ENCODE peak calls at places on chromosomes 6 and 20, in nine cellular contexts. One of them, this sample, is unnamed.

GRCh38 chr6:154488802-154489437 is 21.6 kb downstream of the CNKSR3 start:
- DNase-seq in D341Med: no peak
- DNase-seq in T-helper 17 cell: no peak
- DNase-seq in KG1: no peak
- DNase-seq in adrenal gland: no peak
- DNase-seq in EL: peak
- DNase-seq in activated T-cell treated with anti-CD3 and anti-CD28 coated beads for 1 hour: no peak
- DNase-seq in Right ventricle myocardium inferior: no peak
- DNase-seq in astrocyte of the hippocampus: peak
- DNase-seq in this sample: no peak

GRCh38 chr6:151806757-151807512 is 547 bp upstream of the ESR1 start:
- DNase-seq in D341Med: no peak
- DNase-seq in astrocyte of the hippocampus: peak
- DNase-seq in EL: no peak
- DNase-seq in Right ventricle myocardium inferior: no peak
- DNase-seq in activated T-cell treated with anti-CD3 and anti-CD28 coated beads for 1 hour: no peak
- DNase-seq in adrenal gland: no peak
- DNase-seq in T-helper 17 cell: no peak
- DNase-seq in KG1: no peak
- DNase-seq in this sample: no peak

GRCh38 chr6:116847234-116847633 is 18.4 kb upstream of the GPRC6A start:
- DNase-seq in Right ventricle myocardium inferior: no peak
- DNase-seq in EL: peak
- DNase-seq in D341Med: peak
- DNase-seq in T-helper 17 cell: no peak
- DNase-seq in activated T-cell treated with anti-CD3 and anti-CD28 coated beads for 1 hour: no peak
- DNase-seq in astrocyte of the hippocampus: peak
- DNase-seq in adrenal gland: no peak
- DNase-seq in KG1: no peak
- DNase-seq in this sample: peak

GRCh38 chr6:37521674-37522073 is 22.0 kb upstream of the CCDC167 start:
- DNase-seq in T-helper 17 cell: no peak
- DNase-seq in KG1: no peak
- DNase-seq in astrocyte of the hippocampus: no peak
- DNase-seq in Right ventricle myocardium inferior: no peak
- DNase-seq in EL: no peak
- DNase-seq in adrenal gland: no peak
- DNase-seq in activated T-cell treated with anti-CD3 and anti-CD28 coated beads for 1 hour: no peak
- DNase-seq in D341Med: no peak
- DNase-seq in this sample: no peak

GRCh38 chr6:72522735-72523141 is 99.1 kb upstream of the KCNQ5 start:
- DNase-seq in D341Med: peak
- DNase-seq in activated T-cell treated with anti-CD3 and anti-CD28 coated beads for 1 hour: no peak
- DNase-seq in T-helper 17 cell: no peak
- DNase-seq in astrocyte of the hippocampus: no peak
- DNase-seq in Right ventricle myocardium inferior: no peak
- DNase-seq in EL: no peak
- DNase-seq in KG1: no peak
- DNase-seq in adrenal gland: no peak
- DNase-seq in this sample: peak

GRCh38 chr6:34248198-34248726 is 544 bp downstream of the SMIM29 start:
- DNase-seq in KG1: no peak
- DNase-seq in astrocyte of the hippocampus: peak
- DNase-seq in EL: peak
- DNase-seq in T-helper 17 cell: peak
- DNase-seq in adrenal gland: peak
- DNase-seq in Right ventricle myocardium inferior: peak
- DNase-seq in D341Med: peak
- DNase-seq in activated T-cell treated with anti-CD3 and anti-CD28 coated beads for 1 hour: no peak
- DNase-seq in this sample: peak

GRCh38 chr6:15062311-15063252 is 183.3 kb upstream of the JARID2 start:
- DNase-seq in EL: peak
- DNase-seq in KG1: no peak
- DNase-seq in T-helper 17 cell: no peak
- DNase-seq in Right ventricle myocardium inferior: no peak
- DNase-seq in activated T-cell treated with anti-CD3 and anti-CD28 coated beads for 1 hour: no peak
- DNase-seq in astrocyte of the hippocampus: peak
- DNase-seq in D341Med: peak
- DNase-seq in adrenal gland: no peak
- DNase-seq in this sample: no peak

GRCh38 chr6:35019831-35020230 is 121.3 kb downstream of the TCP11 start:
- DNase-seq in EL: no peak
- DNase-seq in adrenal gland: no peak
- DNase-seq in activated T-cell treated with anti-CD3 and anti-CD28 coated beads for 1 hour: no peak
- DNase-seq in D341Med: no peak
- DNase-seq in Right ventricle myocardium inferior: no peak
- DNase-seq in KG1: no peak
- DNase-seq in astrocyte of the hippocampus: no peak
- DNase-seq in T-helper 17 cell: no peak
- DNase-seq in this sample: no peak

GRCh38 chr6:10174761-10175160 is 240.1 kb downstream of the TFAP2A start:
- DNase-seq in astrocyte of the hippocampus: no peak
- DNase-seq in activated T-cell treated with anti-CD3 and anti-CD28 coated beads for 1 hour: no peak
- DNase-seq in KG1: no peak
- DNase-seq in EL: no peak
- DNase-seq in D341Med: no peak
- DNase-seq in Right ventricle myocardium inferior: no peak
- DNase-seq in T-helper 17 cell: no peak
- DNase-seq in adrenal gland: no peak
- DNase-seq in this sample: no peak

GRCh38 chr6:341914-342831 is 49.4 kb upstream of the IRF4 start:
- DNase-seq in activated T-cell treated with anti-CD3 and anti-CD28 coated beads for 1 hour: no peak
- DNase-seq in astrocyte of the hippocampus: no peak
- DNase-seq in T-helper 17 cell: no peak
- DNase-seq in adrenal gland: no peak
- DNase-seq in Right ventricle myocardium inferior: peak
- DNase-seq in KG1: no peak
- DNase-seq in D341Med: no peak
- DNase-seq in EL: no peak
- DNase-seq in this sample: no peak

GRCh38 chr20:6061544-6061943 is 7.7 kb upstream of the LRRN4 start:
- DNase-seq in astrocyte of the hippocampus: no peak
- DNase-seq in activated T-cell treated with anti-CD3 and anti-CD28 coated beads for 1 hour: no peak
- DNase-seq in KG1: no peak
- DNase-seq in EL: no peak
- DNase-seq in D341Med: no peak
- DNase-seq in Right ventricle myocardium inferior: no peak
- DNase-seq in T-helper 17 cell: no peak
- DNase-seq in adrenal gland: no peak
- DNase-seq in this sample: no peak

GRCh38 chr20:35568645-35569044 is 26.8 kb downstream of the ERGIC3 start:
- DNase-seq in KG1: no peak
- DNase-seq in T-helper 17 cell: no peak
- DNase-seq in astrocyte of the hippocampus: no peak
- DNase-seq in EL: no peak
- DNase-seq in D341Med: peak
- DNase-seq in activated T-cell treated with anti-CD3 and anti-CD28 coated beads for 1 hour: no peak
- DNase-seq in adrenal gland: no peak
- DNase-seq in Right ventricle myocardium inferior: no peak
- DNase-seq in this sample: peak

GRCh38 chr6:75204959-75205775 is 686 bp downstream of the COL12A1 start:
- DNase-seq in T-helper 17 cell: no peak
- DNase-seq in astrocyte of the hippocampus: peak
- DNase-seq in EL: peak
- DNase-seq in activated T-cell treated with anti-CD3 and anti-CD28 coated beads for 1 hour: no peak
- DNase-seq in KG1: no peak
- DNase-seq in D341Med: no peak
- DNase-seq in Right ventricle myocardium inferior: no peak
- DNase-seq in adrenal gland: no peak
- DNase-seq in this sample: no peak

GRCh38 chr6:82095091-82095490 is 152.5 kb downstream of the IBTK start:
- DNase-seq in T-helper 17 cell: no peak
- DNase-seq in adrenal gland: no peak
- DNase-seq in astrocyte of the hippocampus: no peak
- DNase-seq in D341Med: no peak
- DNase-seq in activated T-cell treated with anti-CD3 and anti-CD28 coated beads for 1 hour: no peak
- DNase-seq in KG1: no peak
- DNase-seq in Right ventricle myocardium inferior: no peak
- DNase-seq in EL: no peak
- DNase-seq in this sample: no peak